ENCODE peak calls at places on chromosomes 2 and 18, in seven cellular contexts. S, I, G, Z, A, O and L are unnamed samples.

GRCh38 chr2:241739651-241740050 is 5.2 kb downstream of the D2HGDH start:
- DNase-seq in S (no peak), I (no peak), G (no peak), Z (no peak), A (no peak), O (peak), L (peak)

GRCh38 chr2:233791151-233791882 is 13.2 kb downstream of the MROH2A start:
- DNase-seq in S (no peak), I (no peak), G (no peak), Z (no peak), A (no peak), O (no peak), L (no peak)

GRCh38 chr18:49016648-49017539 is 66.1 kb upstream of the SMAD7 start:
- DNase-seq in S (peak), I (peak), G (no peak), Z (peak), A (no peak), O (no peak), L (peak)

GRCh38 chr18:7950380-7951143 is 383.4 kb downstream of the PTPRM start:
- DNase-seq in S (no peak), I (peak), G (no peak), Z (no peak), A (no peak), O (no peak), L (peak)

GRCh38 chr2:152055366-152056108 is 43.3 kb downstream of the CACNB4 start:
- DNase-seq in S (no peak), I (no peak), G (peak), Z (no peak), A (no peak), O (no peak), L (peak)

GRCh38 chr2:64766841-64767669 is 113.3 kb upstream of the SERTAD2 start:
- DNase-seq in S (no peak), I (no peak), G (no peak), Z (no peak), A (no peak), O (no peak), L (peak)

GRCh38 chr2:112160591-112161250 is 22.5 kb downstream of the FBLN7 start:
- DNase-seq in S (no peak), I (no peak), G (no peak), Z (no peak), A (no peak), O (no peak), L (no peak)

GRCh38 chr18:58095251-58095650 is 51.2 kb downstream of the NEDD4L start:
- DNase-seq in S (no peak), I (no peak), G (no peak), Z (no peak), A (no peak), O (no peak), L (no peak)

GRCh38 chr2:127061377-127062273 is 45.3 kb downstream of the BIN1 start:
- DNase-seq in S (no peak), I (no peak), G (no peak), Z (no peak), A (no peak), O (no peak), L (no peak)

GRCh38 chr2:140085674-140086073 is 1305.5 kb upstream of the NXPH2 start:
- DNase-seq in S (no peak), I (no peak), G (no peak), Z (no peak), A (no peak), O (no peak), L (peak)

GRCh38 chr2:71456617-71457016 is 3.3 kb downstream of the DYSF start:
- DNase-seq in S (no peak), I (no peak), G (no peak), Z (no peak), A (no peak), O (no peak), L (no peak)

GRCh38 chr18:50507120-50507590 is 52.7 kb upstream of the MAPK4 start:
- DNase-seq in S (no peak), I (no peak), G (peak), Z (peak), A (peak), O (no peak), L (peak)